ENCODE peak calls at places on chromosomes 12 and 14, in ten cellular contexts. O is Calu3, A is astrocyte of the cerebellum, I is omental fat pad, L is fibroblast of the aortic adventitia, S is pancreas, Z is colonic mucosa, C is MCF 10A, J is nephron progenitor cell, Q is ascending aorta. Y is an unnamed sample.

GRCh38 chr14:67538501-67538900 is 5.4 kb downstream of the PLEKHH1 start:
- DNase-seq in I (no peak), L (no peak), C (peak), J (no peak), A (no peak), S (no peak), Q (no peak), O (no peak), Z (no peak), Y (no peak)

GRCh38 chr14:45699451-45699850 is 446.4 kb upstream of the MIS18BP1 start:
- DNase-seq in O (no peak), S (no peak), Q (no peak), I (no peak), A (peak), C (no peak), J (no peak), Z (no peak), L (no peak), Y (no peak)

GRCh38 chr12:24630446-24630845 is 318.5 kb downstream of the BCAT1 start:
- DNase-seq in S (no peak), Z (no peak), J (no peak), O (no peak), Q (no peak), I (no peak), L (peak), A (no peak), C (no peak), Y (no peak)

GRCh38 chr14:75654127-75654732 is 6.4 kb downstream of the ERG28 start:
- DNase-seq in Z (peak), C (peak), J (peak), Q (peak), O (peak), I (peak), A (no peak), L (peak), S (peak), Y (peak)

GRCh38 chr12:132367401-132367851 is 38.0 kb upstream of the GALNT9 start:
- DNase-seq in O (no peak), I (peak), C (peak), Z (no peak), A (no peak), J (no peak), Q (no peak), L (peak), S (no peak), Y (no peak)

GRCh38 chr12:55876110-55876509 is 33.4 kb upstream of the MMP19 start:
- DNase-seq in Z (no peak), S (no peak), J (no peak), L (no peak), C (no peak), Q (no peak), I (no peak), A (no peak), O (no peak), Y (no peak)

GRCh38 chr12:49345048-49345839 is 1.4 kb upstream of the DNAJC22 start:
- DNase-seq in J (peak), I (no peak), O (peak), A (no peak), L (no peak), C (no peak), Z (no peak), S (peak), Q (no peak), Y (peak)

GRCh38 chr12:28899951-28900350 is 249.1 kb upstream of the FAR2 start:
- DNase-seq in J (no peak), I (no peak), Z (no peak), L (peak), Q (no peak), A (peak), O (no peak), C (peak), S (no peak), Y (no peak)

GRCh38 chr14:91061309-91061887 is 957 bp upstream of the RPS6KA5 start:
- DNase-seq in S (no peak), L (no peak), Z (no peak), A (no peak), J (no peak), C (no peak), Q (no peak), I (no peak), O (no peak), Y (no peak)

GRCh38 chr14:91059576-91060471 is 617 bp downstream of the RPS6KA5 start:
- DNase-seq in Z (peak), S (peak), C (peak), L (peak), A (no peak), Q (peak), J (peak), O (peak), I (no peak), Y (peak)

GRCh38 chr14:91062600-91062999 is 2.2 kb upstream of the RPS6KA5 start:
- DNase-seq in I (no peak), Z (no peak), L (no peak), J (no peak), S (no peak), C (no peak), A (no peak), Q (no peak), O (no peak), Y (peak)

GRCh38 chr14:91063119-91063518 is 2.7 kb upstream of the RPS6KA5 start:
- DNase-seq in O (no peak), Q (no peak), Z (no peak), J (no peak), S (no peak), C (no peak), A (no peak), L (no peak), I (no peak), Y (peak)

DNA sequence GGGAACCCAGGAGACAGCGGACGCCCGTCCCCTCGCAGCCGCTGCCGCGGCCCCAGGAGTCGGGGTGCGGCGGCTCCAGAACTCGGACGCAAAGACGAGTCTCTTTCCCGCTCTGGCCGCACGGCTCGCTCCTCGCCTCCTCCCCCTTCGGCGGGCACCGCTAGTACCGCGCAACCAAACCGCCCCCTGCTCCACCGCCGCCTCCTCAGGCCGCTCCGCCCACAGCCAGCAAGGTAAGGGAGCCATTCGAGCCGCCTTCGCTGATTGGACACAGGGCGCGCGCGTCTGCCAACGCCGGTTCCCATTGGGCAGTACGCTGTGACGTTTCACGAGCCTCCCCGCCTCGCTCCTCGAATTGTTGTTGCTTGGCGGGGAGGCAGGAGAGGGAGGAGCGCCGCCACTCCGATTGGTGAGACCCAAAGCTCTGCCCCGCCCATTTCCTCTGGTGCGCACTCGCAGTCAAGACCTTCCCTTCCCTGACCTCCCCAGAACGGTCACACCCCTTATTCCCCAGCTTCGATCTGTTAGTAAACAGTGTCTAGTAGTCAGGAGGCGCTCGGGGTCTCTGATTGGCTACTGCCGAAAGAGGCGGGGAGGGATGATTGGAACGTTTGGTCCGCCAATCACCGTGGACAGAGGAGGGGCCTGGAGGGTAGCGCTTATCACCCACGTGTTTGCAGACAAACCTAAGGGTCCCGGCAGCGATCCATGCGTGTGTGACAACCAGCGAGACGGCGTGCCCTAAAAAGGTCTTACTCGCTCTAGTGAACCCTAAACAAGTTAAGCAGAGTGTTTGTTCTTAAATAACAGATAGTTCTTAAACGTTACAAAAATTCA is at the start of gene RPS6KA5:
- DNase-seq in Z (peak), C (peak), O (peak), Q (peak), S (peak), L (peak), J (peak), A (peak), I (peak), Y (peak)
- TF ChIP-seq CTCF in Z (no peak), C (no peak), O (no peak), Q (peak), S (no peak), L (peak), J (no peak), A (no peak), I (no peak), Y (no peak)

GRCh38 chr14:34981743-34982420 is 910 bp upstream of the SRP54 start:
- DNase-seq in O (peak), Q (no peak), A (peak), I (no peak), J (peak), Z (peak), S (peak), C (peak), L (no peak), Y (peak)
- TF ChIP-seq CTCF in O (peak), Q (no peak), A (peak), I (no peak), J (peak), Z (peak), S (peak), C (no peak), L (peak), Y (peak)

DNA sequence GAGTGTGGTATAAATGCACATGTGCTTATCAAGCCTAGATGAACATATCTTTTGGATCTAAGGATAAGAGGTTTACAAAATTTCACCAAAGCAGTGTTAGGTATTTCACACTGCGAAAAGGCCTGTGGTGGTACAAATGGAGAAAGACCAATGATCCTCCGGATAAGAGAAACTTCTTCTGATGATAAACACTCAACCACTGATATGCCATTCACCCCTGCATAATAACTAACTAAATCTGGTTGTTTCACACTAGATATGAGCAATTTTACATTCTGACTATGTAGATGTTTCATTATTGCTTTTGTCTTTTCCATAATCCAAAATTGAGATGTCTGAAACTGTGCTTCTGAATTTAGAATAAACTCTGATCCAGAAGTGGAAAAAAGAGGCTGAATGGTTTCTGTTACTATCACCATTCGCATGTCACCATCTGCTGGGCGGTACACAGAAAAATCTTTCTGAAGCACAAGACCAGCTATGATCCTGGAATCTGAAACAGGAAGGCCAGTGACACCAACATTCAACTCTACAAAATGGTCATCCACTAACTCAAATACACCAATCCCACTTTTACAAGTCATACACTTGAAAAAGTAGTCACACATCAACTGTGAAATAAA is 1.3 kb downstream of the BBS10 start:
- DNase-seq in S (no peak), C (peak), J (no peak), L (peak), I (no peak), O (peak), Q (no peak), Z (no peak), A (peak), Y (peak)
- TF ChIP-seq CTCF in S (no peak), C (peak), J (no peak), L (peak), I (no peak), O (peak), Q (no peak), Z (no peak), A (peak), Y (peak)

DNA sequence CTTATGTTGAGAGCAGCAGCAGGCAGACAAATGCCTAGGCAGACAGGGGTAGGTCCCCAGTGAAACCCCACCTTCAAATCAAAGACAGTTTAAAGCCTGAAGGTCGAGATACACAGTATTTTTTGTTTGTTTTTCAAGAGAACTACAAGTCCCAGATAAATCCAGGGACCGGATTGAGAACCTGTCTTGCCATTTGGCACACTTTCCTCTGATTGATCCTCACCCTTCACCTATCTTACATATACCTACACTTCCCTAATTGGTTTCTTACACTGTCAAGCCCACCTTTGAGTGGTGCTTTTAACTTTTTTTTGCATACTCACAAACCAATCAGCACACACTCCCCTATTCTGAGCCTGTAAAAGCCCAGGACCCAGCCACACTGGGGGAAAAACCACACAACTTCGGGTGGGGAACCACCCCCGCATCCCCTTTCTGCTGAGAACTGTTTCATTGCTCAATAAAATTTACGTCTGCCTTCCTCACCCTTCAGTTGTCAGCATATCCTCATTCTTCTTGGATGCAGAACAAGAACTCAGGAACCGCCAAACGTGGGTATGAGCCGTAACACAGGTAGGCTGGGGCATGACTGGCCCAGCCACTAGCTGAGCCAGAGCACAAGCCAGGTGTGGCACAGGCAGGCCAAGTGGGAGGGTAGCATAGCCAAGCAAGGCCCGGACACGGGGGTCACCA is 11.1 kb downstream of the DICER1 start:
- DNase-seq in S (peak), Q (no peak), O (peak), I (no peak), Z (peak), L (no peak), A (no peak), J (no peak), C (peak), Y (no peak)
- TF ChIP-seq CTCF in S (no peak), Q (no peak), O (no peak), I (no peak), Z (no peak), L (no peak), A (no peak), J (no peak), C (no peak), Y (no peak)

GRCh38 chr12:60257063-60257462 is 661.2 kb downstream of the SLC16A7 start:
- DNase-seq in A (peak), I (no peak), Z (no peak), L (peak), J (no peak), O (peak), Q (no peak), S (no peak), C (peak), Y (no peak)
- TF ChIP-seq CTCF in A (peak), I (no peak), Z (no peak), L (peak), J (no peak), O (no peak), Q (no peak), S (no peak), C (peak), Y (no peak)

DNA sequence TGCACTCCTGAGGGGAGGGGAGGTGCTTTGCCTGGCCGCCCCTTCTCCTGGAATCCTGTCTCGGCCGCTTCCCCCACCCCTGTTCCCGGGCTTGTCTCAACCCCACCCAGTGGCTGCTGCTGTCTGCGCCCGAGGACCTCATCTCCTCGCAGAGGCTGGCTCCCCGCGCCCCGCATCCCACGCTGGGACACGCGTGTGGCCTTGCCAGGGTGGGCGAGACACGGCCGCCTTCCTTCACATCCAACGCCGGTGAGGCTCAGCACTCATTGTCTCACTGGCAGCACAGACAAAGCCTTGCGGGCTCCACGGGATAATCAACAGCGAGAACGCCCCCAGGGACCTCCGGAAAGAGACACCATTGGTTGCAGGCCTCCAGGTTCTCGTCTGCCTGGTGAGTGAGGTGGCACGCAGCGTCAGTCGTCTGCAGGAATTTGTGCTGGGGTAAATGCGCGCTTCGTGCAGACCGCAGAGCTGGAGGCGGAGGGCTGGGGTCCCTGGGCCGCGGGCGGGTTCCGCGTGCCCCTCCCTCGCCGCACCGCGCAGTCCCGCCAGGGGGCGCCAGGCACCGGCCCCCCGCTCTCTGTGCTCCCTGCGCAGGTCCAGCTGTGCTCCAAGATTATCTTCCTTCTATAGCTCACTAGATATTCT is 26.8 kb downstream of the CCDC177 start:
- DNase-seq in O (no peak), S (no peak), L (no peak), Z (no peak), I (no peak), Q (no peak), J (peak), A (no peak), C (no peak), Y (no peak)
- TF ChIP-seq CTCF in O (peak), S (peak), L (peak), Z (peak), I (no peak), Q (peak), J (peak), A (peak), C (peak), Y (peak)

GRCh38 chr12:104734541-104735075 is 223.5 kb downstream of the SLC41A2 start:
- DNase-seq in J (no peak), O (no peak), Q (no peak), L (no peak), C (no peak), Z (no peak), S (no peak), I (no peak), A (no peak), Y (no peak)

GRCh38 chr12:104735801-104736200 is 222.3 kb downstream of the SLC41A2 start:
- DNase-seq in L (no peak), A (no peak), J (no peak), Q (no peak), S (no peak), I (no peak), O (no peak), Z (no peak), C (no peak), Y (no peak)

GRCh38 chr12:104736307-104736706 is 221.8 kb downstream of the SLC41A2 start:
- DNase-seq in L (peak), I (no peak), A (peak), J (no peak), Z (peak), C (no peak), S (no peak), O (no peak), Q (no peak), Y (no peak)

GRCh38 chr12:104730761-104731160 is 227.3 kb downstream of the SLC41A2 start:
- DNase-seq in Q (no peak), A (no peak), J (no peak), Z (no peak), I (no peak), O (no peak), C (no peak), S (no peak), L (no peak), Y (no peak)

GRCh38 chr12:104733717-104734175 is 224.3 kb downstream of the SLC41A2 start:
- DNase-seq in I (no peak), Z (no peak), J (no peak), A (no peak), S (no peak), C (peak), O (peak), L (no peak), Q (no peak), Y (peak)
- TF ChIP-seq CTCF in I (no peak), Z (peak), J (no peak), A (no peak), S (no peak), C (no peak), O (no peak), L (no peak), Q (peak), Y (peak)